ENCODE peak calls at places on chromosomes 4 and X, in six cellular contexts. One of them, this sample, is unnamed.

GRCh38 chr4:184397516-184398163 is 76.7 kb downstream of the IRF2 start:
- DNase-seq in naive thymus-derived CD8-positive, alpha-beta T cell: no peak
- DNase-seq in suprapubic skin: no peak
- DNase-seq in MCF 10A: no peak
- DNase-seq in CD4-positive, alpha-beta T cell: no peak
- DNase-seq in NCI-H82: no peak
- DNase-seq in this sample: peak; percentile 49

GRCh38 chrX:118355225-118355920 is 9.5 kb downstream of the WDR44 start:
- DNase-seq in suprapubic skin: no peak
- DNase-seq in naive thymus-derived CD8-positive, alpha-beta T cell: no peak
- DNase-seq in NCI-H82: no peak
- DNase-seq in CD4-positive, alpha-beta T cell: no peak
- DNase-seq in MCF 10A: no peak
- DNase-seq in this sample: no peak

GRCh38 chr4:141047228-141047884 is 85.9 kb downstream of the RNF150 start:
- DNase-seq in NCI-H82: no peak
- DNase-seq in suprapubic skin: no peak
- DNase-seq in MCF 10A: peak; percentile 42
- DNase-seq in naive thymus-derived CD8-positive, alpha-beta T cell: no peak
- DNase-seq in CD4-positive, alpha-beta T cell: no peak
- DNase-seq in this sample: no peak

GRCh38 chr4:113955948-113956347 is 23.5 kb downstream of the ARSJ start:
- DNase-seq in naive thymus-derived CD8-positive, alpha-beta T cell: no peak
- DNase-seq in MCF 10A: no peak
- DNase-seq in NCI-H82: no peak
- DNase-seq in suprapubic skin: no peak
- DNase-seq in CD4-positive, alpha-beta T cell: no peak
- DNase-seq in this sample: no peak

GRCh38 chr4:139223682-139224317 is 46.8 kb upstream of the ELF2 start:
- DNase-seq in CD4-positive, alpha-beta T cell: no peak
- DNase-seq in naive thymus-derived CD8-positive, alpha-beta T cell: no peak
- DNase-seq in suprapubic skin: no peak
- DNase-seq in MCF 10A: peak; percentile 65
- DNase-seq in NCI-H82: no peak
- DNase-seq in this sample: no peak

GRCh38 chrX:49878128-49878833 is 1.0 kb upstream of the USP27X start:
- DNase-seq in suprapubic skin: no peak
- DNase-seq in MCF 10A: no peak
- DNase-seq in CD4-positive, alpha-beta T cell: no peak
- DNase-seq in NCI-H82: peak; percentile 16
- DNase-seq in naive thymus-derived CD8-positive, alpha-beta T cell: no peak
- DNase-seq in this sample: no peak

GRCh38 chrX:123860983-123861382 is 1.1 kb downstream of the XIAP start:
- DNase-seq in MCF 10A: peak; percentile 44
- DNase-seq in CD4-positive, alpha-beta T cell: no peak
- DNase-seq in naive thymus-derived CD8-positive, alpha-beta T cell: no peak
- DNase-seq in NCI-H82: peak; percentile 15
- DNase-seq in suprapubic skin: no peak
- DNase-seq in this sample: peak; percentile 38

GRCh38 chr4:86630629-86631028 is 36.5 kb downstream of the PTPN13 start:
- DNase-seq in CD4-positive, alpha-beta T cell: no peak
- DNase-seq in NCI-H82: peak; percentile 97
- DNase-seq in MCF 10A: no peak
- DNase-seq in suprapubic skin: no peak
- DNase-seq in naive thymus-derived CD8-positive, alpha-beta T cell: no peak
- DNase-seq in this sample: peak; percentile 3

GRCh38 chr4:24473309-24473721 is 111.0 kb downstream of the DHX15 start:
- DNase-seq in NCI-H82: peak; percentile 66
- DNase-seq in MCF 10A: peak; percentile 30
- DNase-seq in CD4-positive, alpha-beta T cell: no peak
- DNase-seq in suprapubic skin: no peak
- DNase-seq in naive thymus-derived CD8-positive, alpha-beta T cell: no peak
- DNase-seq in this sample: peak; percentile 56

GRCh38 chrX:49209434-49210251 is 9.7 kb upstream of the SYP start:
- DNase-seq in MCF 10A: no peak
- DNase-seq in NCI-H82: peak; percentile 90
- DNase-seq in naive thymus-derived CD8-positive, alpha-beta T cell: peak; percentile 20
- DNase-seq in CD4-positive, alpha-beta T cell: no peak
- DNase-seq in suprapubic skin: no peak
- DNase-seq in this sample: peak; percentile 74

GRCh38 chr4:81617569-81617968 is 145.9 kb upstream of the RASGEF1B start:
- DNase-seq in NCI-H82: no peak
- DNase-seq in CD4-positive, alpha-beta T cell: no peak
- DNase-seq in suprapubic skin: no peak
- DNase-seq in naive thymus-derived CD8-positive, alpha-beta T cell: no peak
- DNase-seq in MCF 10A: no peak
- DNase-seq in this sample: peak; percentile 74

GRCh38 chrX:9848718-9849481 is 62.7 kb downstream of the SHROOM2 start:
- DNase-seq in naive thymus-derived CD8-positive, alpha-beta T cell: no peak
- DNase-seq in suprapubic skin: no peak
- DNase-seq in CD4-positive, alpha-beta T cell: no peak
- DNase-seq in MCF 10A: no peak
- DNase-seq in NCI-H82: no peak
- DNase-seq in this sample: peak; percentile 37

GRCh38 chr4:41940834-41941233 is 5.6 kb downstream of the TMEM33 start:
- DNase-seq in suprapubic skin: no peak
- DNase-seq in naive thymus-derived CD8-positive, alpha-beta T cell: no peak
- DNase-seq in NCI-H82: no peak
- DNase-seq in MCF 10A: no peak
- DNase-seq in CD4-positive, alpha-beta T cell: no peak
- DNase-seq in this sample: no peak

GRCh38 chrX:49225858-49226257 is 7.3 kb downstream of the CACNA1F start:
- DNase-seq in MCF 10A: no peak
- DNase-seq in naive thymus-derived CD8-positive, alpha-beta T cell: no peak
- DNase-seq in suprapubic skin: no peak
- DNase-seq in CD4-positive, alpha-beta T cell: no peak
- DNase-seq in NCI-H82: no peak
- DNase-seq in this sample: no peak

GRCh38 chrX:134406230-134406794 is 53.7 kb upstream of the HPRT1 start:
- DNase-seq in NCI-H82: no peak
- DNase-seq in suprapubic skin: no peak
- DNase-seq in naive thymus-derived CD8-positive, alpha-beta T cell: no peak
- DNase-seq in MCF 10A: no peak
- DNase-seq in CD4-positive, alpha-beta T cell: no peak
- DNase-seq in this sample: no peak

GRCh38 chr4:16329132-16329796 is 103.0 kb upstream of the TAPT1 start:
- DNase-seq in CD4-positive, alpha-beta T cell: no peak
- DNase-seq in suprapubic skin: no peak
- DNase-seq in naive thymus-derived CD8-positive, alpha-beta T cell: no peak
- DNase-seq in NCI-H82: no peak
- DNase-seq in MCF 10A: no peak
- DNase-seq in this sample: no peak

GRCh38 chr4:28254003-28254402 is 1393.4 kb downstream of the STIM2 start:
- DNase-seq in NCI-H82: no peak
- DNase-seq in MCF 10A: no peak
- DNase-seq in CD4-positive, alpha-beta T cell: no peak
- DNase-seq in suprapubic skin: no peak
- DNase-seq in naive thymus-derived CD8-positive, alpha-beta T cell: no peak
- DNase-seq in this sample: no peak

GRCh38 chrX:71107762-71108360 is 1.3 kb upstream of the CXorf65 start:
- DNase-seq in CD4-positive, alpha-beta T cell: no peak
- DNase-seq in NCI-H82: peak; percentile 35
- DNase-seq in naive thymus-derived CD8-positive, alpha-beta T cell: peak; percentile 25
- DNase-seq in MCF 10A: no peak
- DNase-seq in suprapubic skin: no peak
- DNase-seq in this sample: no peak

GRCh38 chr4:23884731-23885130 is 5.1 kb downstream of the PPARGC1A start:
- DNase-seq in suprapubic skin: no peak
- DNase-seq in NCI-H82: no peak
- DNase-seq in naive thymus-derived CD8-positive, alpha-beta T cell: no peak
- DNase-seq in MCF 10A: no peak
- DNase-seq in CD4-positive, alpha-beta T cell: no peak
- DNase-seq in this sample: no peak

GRCh38 chr4:59553739-59554126 is 1646.4 kb upstream of the ADGRL3 start:
- DNase-seq in suprapubic skin: no peak
- DNase-seq in NCI-H82: no peak
- DNase-seq in CD4-positive, alpha-beta T cell: no peak
- DNase-seq in MCF 10A: peak; percentile 43
- DNase-seq in naive thymus-derived CD8-positive, alpha-beta T cell: no peak
- DNase-seq in this sample: no peak

This sample was measured in NCI-H69.